ENCODE peak calls at places on chromosomes 5 and 9, in four cellular contexts. One of them, this sample, is unnamed.

GRCh38 chr9:115591584-115591984 is 473.6 kb upstream of the TNC start:
- DNase-seq in hepatocyte: peak; percentile 92
- DNase-seq in OCI-LY7: peak; percentile 45
- DNase-seq in tibial nerve: peak; percentile 72
- DNase-seq in this sample: peak; percentile 68

GRCh38 chr5:13957032-13957645 is 12.7 kb upstream of the DNAH5 start:
- DNase-seq in hepatocyte: peak; percentile 69
- DNase-seq in OCI-LY7: peak; percentile 41
- DNase-seq in tibial nerve: no peak
- DNase-seq in this sample: peak; percentile 29

GRCh38 chr5:10365800-10366199 is 12.3 kb downstream of the MARCHF6 start:
- DNase-seq in hepatocyte: no peak
- DNase-seq in OCI-LY7: no peak
- DNase-seq in tibial nerve: no peak
- DNase-seq in this sample: no peak

GRCh38 chr5:74934949-74935751 is 69.0 kb upstream of the FAM169A start:
- DNase-seq in hepatocyte: peak; percentile 32
- DNase-seq in OCI-LY7: no peak
- DNase-seq in tibial nerve: peak; percentile 9
- DNase-seq in this sample: peak; percentile 85

GRCh38 chr5:150515446-150515845 is 7.5 kb downstream of the NDST1 start:
- DNase-seq in hepatocyte: no peak
- DNase-seq in OCI-LY7: no peak
- DNase-seq in tibial nerve: peak; percentile 69
- DNase-seq in this sample: no peak

GRCh38 chr9:134286513-134287245 is 39.6 kb upstream of the RXRA start:
- DNase-seq in hepatocyte: no peak
- DNase-seq in OCI-LY7: no peak
- DNase-seq in tibial nerve: no peak
- DNase-seq in this sample: no peak

GRCh38 chr5:33713087-33713486 is 178.7 kb downstream of the ADAMTS12 start:
- DNase-seq in hepatocyte: no peak
- DNase-seq in OCI-LY7: no peak
- DNase-seq in tibial nerve: no peak
- DNase-seq in this sample: no peak

GRCh38 chr5:73336366-73336765 is 112.2 kb downstream of the FOXD1 start:
- DNase-seq in hepatocyte: no peak
- DNase-seq in OCI-LY7: no peak
- DNase-seq in tibial nerve: no peak
- DNase-seq in this sample: no peak

GRCh38 chr9:37776328-37776727 is 8.5 kb downstream of the EXOSC3 start:
- DNase-seq in hepatocyte: no peak
- DNase-seq in OCI-LY7: no peak
- DNase-seq in tibial nerve: no peak
- DNase-seq in this sample: no peak

GRCh38 chr5:60494635-60495034 is 205.3 kb downstream of the DEPDC1B start:
- DNase-seq in hepatocyte: no peak
- DNase-seq in OCI-LY7: peak; percentile 23
- DNase-seq in tibial nerve: no peak
- DNase-seq in this sample: no peak

GRCh38 chr9:119318371-119318770 is 50.9 kb downstream of the BRINP1 start:
- DNase-seq in hepatocyte: no peak
- DNase-seq in OCI-LY7: no peak
- DNase-seq in tibial nerve: no peak
- DNase-seq in this sample: no peak

GRCh38 chr9:125361837-125362531 is 100.4 kb downstream of the GAPVD1 start:
- DNase-seq in hepatocyte: peak; percentile 25
- DNase-seq in OCI-LY7: peak; percentile 43
- DNase-seq in tibial nerve: no peak
- DNase-seq in this sample: peak; percentile 61

GRCh38 chr9:12809720-12810119 is 34.9 kb downstream of the LURAP1L start:
- DNase-seq in hepatocyte: no peak
- DNase-seq in OCI-LY7: no peak
- DNase-seq in tibial nerve: no peak
- DNase-seq in this sample: no peak

GRCh38 chr9:105457560-105458294 is 9.9 kb downstream of the FSD1L start:
- DNase-seq in hepatocyte: no peak
- DNase-seq in OCI-LY7: no peak
- DNase-seq in tibial nerve: no peak
- DNase-seq in this sample: no peak

GRCh38 chr9:134204991-134205578 is 40.7 kb upstream of the RNU6ATAC start:
- DNase-seq in hepatocyte: no peak
- DNase-seq in OCI-LY7: no peak
- DNase-seq in tibial nerve: no peak
- DNase-seq in this sample: no peak

GRCh38 chr5:174044855-174045254 is 651 bp upstream of the NSG2 start:
- DNase-seq in hepatocyte: no peak
- DNase-seq in OCI-LY7: no peak
- DNase-seq in tibial nerve: no peak
- DNase-seq in this sample: no peak

GRCh38 chr5:137876101-137876500 is 8.4 kb downstream of the MYOT start:
- DNase-seq in hepatocyte: no peak
- DNase-seq in OCI-LY7: no peak
- DNase-seq in tibial nerve: no peak
- DNase-seq in this sample: no peak

GRCh38 chr5:619444-619843 is 7.3 kb downstream of the CEP72 start:
- DNase-seq in hepatocyte: no peak
- DNase-seq in OCI-LY7: no peak
- DNase-seq in tibial nerve: no peak
- DNase-seq in this sample: no peak

GRCh38 chr9:32350682-32351081 is 33.8 kb upstream of the ACO1 start:
- DNase-seq in hepatocyte: peak; percentile 16
- DNase-seq in OCI-LY7: peak; percentile 18
- DNase-seq in tibial nerve: no peak
- DNase-seq in this sample: peak; percentile 34
- H3K4me3 ChIP-seq in hepatocyte: no peak overlapping the region
- H3K4me3 ChIP-seq in OCI-LY7: no peak overlapping the region
- H3K4me3 ChIP-seq in tibial nerve: no peak overlapping the region
- H3K4me3 ChIP-seq in this sample: no peak overlapping the region

GRCh38 chr5:142981886-142982820 is 212.0 kb downstream of the ARHGAP26 start:
- DNase-seq in hepatocyte: peak; percentile 63
- DNase-seq in OCI-LY7: no peak
- DNase-seq in tibial nerve: peak; percentile 70
- DNase-seq in this sample: no peak
- H3K4me3 ChIP-seq in hepatocyte: no peak overlapping the region
- H3K4me3 ChIP-seq in OCI-LY7: no peak overlapping the region
- H3K4me3 ChIP-seq in tibial nerve: no peak overlapping the region
- H3K4me3 ChIP-seq in this sample: no peak overlapping the region

DNA sequence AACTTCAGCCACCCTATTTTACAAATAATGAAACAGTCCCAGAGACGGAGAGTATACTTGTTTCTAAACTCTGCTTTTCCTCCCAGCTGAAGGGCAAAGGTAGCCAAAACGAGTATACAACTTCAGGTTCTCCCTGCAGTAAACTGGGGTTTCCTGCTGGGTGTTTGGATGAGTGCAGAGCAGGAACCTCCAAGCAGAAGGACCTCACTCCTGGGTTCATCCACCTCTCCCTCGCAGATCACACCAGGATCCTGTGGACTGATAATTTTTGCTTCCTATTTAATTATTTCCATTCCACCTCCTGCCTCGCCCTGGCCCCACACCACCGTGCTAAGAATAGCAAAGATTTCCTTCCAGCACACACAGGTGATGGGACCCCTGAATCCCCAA is 2.0 kb upstream of the FOXB2 start:
- DNase-seq in hepatocyte: no peak
- DNase-seq in OCI-LY7: no peak
- DNase-seq in tibial nerve: no peak
- DNase-seq in this sample: no peak
- H3K4me3 ChIP-seq in hepatocyte: no peak overlapping the region
- H3K4me3 ChIP-seq in OCI-LY7: no peak overlapping the region
- H3K4me3 ChIP-seq in tibial nerve: no peak overlapping the region
- H3K4me3 ChIP-seq in this sample: no peak overlapping the region

DNA sequence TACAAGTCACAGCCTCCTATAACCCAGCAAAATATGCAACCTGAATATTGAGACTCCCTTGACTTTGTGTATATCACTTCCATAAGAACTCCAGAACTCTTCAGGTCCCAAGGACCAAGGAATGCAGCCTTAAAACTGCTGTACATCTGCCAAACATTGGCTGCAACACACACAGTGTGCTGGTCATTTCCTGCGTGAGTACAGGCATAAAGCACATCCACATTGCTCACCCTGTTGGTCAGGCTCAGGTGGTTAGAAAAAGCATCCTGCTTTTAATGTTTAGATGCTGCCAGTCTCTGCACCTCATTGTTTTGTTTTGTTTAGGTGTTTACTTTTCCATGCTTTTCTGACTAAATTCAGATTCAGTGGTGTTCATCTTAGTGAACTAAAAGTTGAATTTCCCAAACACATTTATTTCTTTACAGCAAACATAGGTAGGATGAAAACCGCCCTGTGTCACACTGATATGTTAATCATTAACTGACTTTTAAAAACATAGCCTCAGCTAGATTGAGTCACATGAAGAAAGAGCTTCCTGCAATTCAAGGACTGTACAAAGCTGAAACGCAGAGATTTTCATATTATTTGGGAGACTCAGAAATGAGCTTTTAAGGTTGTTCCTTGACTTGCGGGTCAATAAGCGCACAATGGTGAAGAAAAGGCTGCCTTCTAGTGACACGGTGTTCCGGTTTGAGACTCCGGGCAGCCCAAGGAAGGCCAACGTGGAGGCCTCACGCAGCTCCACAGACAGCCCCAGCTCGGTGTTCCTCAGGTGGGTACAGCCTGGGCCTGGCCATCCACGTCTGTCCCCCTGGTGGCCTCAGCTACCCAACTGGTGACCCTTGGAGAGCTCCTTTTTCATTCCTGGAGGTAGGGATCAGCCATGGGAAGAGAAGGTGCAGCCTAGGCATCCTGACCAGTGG is 52.2 kb upstream of the GRAMD2B start:
- DNase-seq in hepatocyte: peak; percentile 47
- DNase-seq in OCI-LY7: no peak
- DNase-seq in tibial nerve: no peak
- DNase-seq in this sample: no peak
- H3K4me3 ChIP-seq in hepatocyte: peak overlapping the region; percentile 9
- H3K4me3 ChIP-seq in OCI-LY7: no peak overlapping the region
- H3K4me3 ChIP-seq in tibial nerve: no peak overlapping the region
- H3K4me3 ChIP-seq in this sample: no peak overlapping the region

DNA sequence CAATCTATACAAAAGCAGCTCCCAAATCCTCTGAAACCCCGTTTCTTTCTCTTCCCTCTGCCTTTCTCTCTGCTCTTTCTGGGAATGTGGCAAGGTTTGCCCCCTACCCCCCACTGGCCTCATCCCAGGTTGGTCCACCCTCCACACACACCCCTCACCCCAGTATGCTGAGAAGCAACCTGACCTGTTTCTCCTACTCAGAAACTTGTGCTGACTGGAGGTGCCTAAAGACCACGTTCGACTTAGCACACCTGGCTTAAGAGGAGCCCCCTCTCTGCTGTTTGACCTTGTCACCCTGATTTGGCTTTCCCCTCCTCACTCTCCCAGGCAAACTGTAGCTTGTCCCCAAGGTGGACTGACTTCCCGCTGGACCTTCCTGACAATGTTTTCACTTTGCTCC is 1.1 kb upstream of the SEPTIN8 start:
- DNase-seq in hepatocyte: no peak
- DNase-seq in OCI-LY7: no peak
- DNase-seq in tibial nerve: no peak
- DNase-seq in this sample: no peak
- H3K4me3 ChIP-seq in hepatocyte: no peak overlapping the region
- H3K4me3 ChIP-seq in OCI-LY7: no peak overlapping the region
- H3K4me3 ChIP-seq in tibial nerve: peak overlapping the region; percentile 84
- H3K4me3 ChIP-seq in this sample: no peak overlapping the region

DNA sequence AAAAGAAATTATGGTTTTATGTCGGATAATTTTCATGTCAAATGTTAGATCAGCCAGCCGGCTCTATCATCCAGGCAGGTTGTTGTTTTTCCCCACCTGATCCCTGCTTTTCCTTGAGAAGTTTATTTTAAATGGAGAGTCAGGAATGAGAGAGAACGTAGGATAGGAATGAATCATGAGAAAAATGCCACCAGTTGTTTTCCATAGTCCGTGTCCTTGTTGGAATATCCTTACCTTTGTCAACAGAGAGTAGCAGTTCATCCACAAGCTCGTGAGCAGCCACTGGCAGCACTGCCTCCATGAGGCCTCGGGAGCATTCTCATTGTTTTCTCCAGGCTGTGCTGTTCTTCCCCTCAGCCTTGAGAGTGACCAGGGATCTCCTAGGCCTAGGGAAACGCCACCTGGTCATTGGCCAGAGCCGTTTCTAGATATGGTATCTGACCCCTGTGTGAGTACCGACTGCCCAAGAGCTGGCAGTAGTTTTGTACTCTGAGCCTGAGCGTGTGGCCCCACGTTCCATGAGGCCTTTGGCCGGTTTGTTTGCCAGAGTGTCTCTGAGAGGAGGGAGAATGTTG is 293.3 kb downstream of the FANCC start:
- DNase-seq in hepatocyte: no peak
- DNase-seq in OCI-LY7: no peak
- DNase-seq in tibial nerve: no peak
- DNase-seq in this sample: no peak
- H3K4me3 ChIP-seq in hepatocyte: no peak overlapping the region
- H3K4me3 ChIP-seq in OCI-LY7: no peak overlapping the region
- H3K4me3 ChIP-seq in tibial nerve: no peak overlapping the region
- H3K4me3 ChIP-seq in this sample: no peak overlapping the region

GRCh38 chr9:23587903-23588302 is 238.1 kb downstream of the ELAVL2 start:
- DNase-seq in hepatocyte: no peak
- DNase-seq in OCI-LY7: no peak
- DNase-seq in tibial nerve: no peak
- DNase-seq in this sample: no peak

GRCh38 chr9:23582836-23583235 is 243.2 kb downstream of the ELAVL2 start:
- DNase-seq in hepatocyte: no peak
- DNase-seq in OCI-LY7: no peak
- DNase-seq in tibial nerve: no peak
- DNase-seq in this sample: no peak

GRCh38 chr9:23587433-23587832 is 238.6 kb downstream of the ELAVL2 start:
- DNase-seq in hepatocyte: no peak
- DNase-seq in OCI-LY7: no peak
- DNase-seq in tibial nerve: no peak
- DNase-seq in this sample: no peak

GRCh38 chr9:23590601-23591000 is 235.4 kb downstream of the ELAVL2 start:
- DNase-seq in hepatocyte: no peak
- DNase-seq in OCI-LY7: no peak
- DNase-seq in tibial nerve: no peak
- DNase-seq in this sample: peak; percentile 19

DNA sequence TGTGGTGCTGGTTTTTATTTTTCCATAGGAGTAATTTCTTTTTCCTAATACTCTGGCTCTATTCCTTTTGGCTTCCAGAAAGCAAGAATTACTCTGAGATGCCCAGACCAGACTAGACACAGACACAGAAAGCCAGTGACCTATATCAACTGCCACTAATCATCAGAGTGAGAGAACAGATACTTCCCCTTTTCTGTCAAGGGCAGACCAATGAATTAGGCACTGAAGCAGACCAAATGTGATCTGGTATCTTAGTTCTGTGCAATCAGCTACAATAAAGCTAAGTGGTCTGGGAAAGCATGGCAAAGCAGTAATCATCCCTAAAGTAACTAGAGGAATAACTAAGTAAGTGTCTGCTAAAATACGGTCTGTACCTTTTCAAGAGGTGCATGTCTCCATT is 239.1 kb downstream of the ELAVL2 start:
- DNase-seq in hepatocyte: no peak
- DNase-seq in OCI-LY7: no peak
- DNase-seq in tibial nerve: no peak
- DNase-seq in this sample: no peak
- H3K4me3 ChIP-seq in hepatocyte: no peak overlapping the region
- H3K4me3 ChIP-seq in OCI-LY7: no peak overlapping the region
- H3K4me3 ChIP-seq in tibial nerve: no peak overlapping the region
- H3K4me3 ChIP-seq in this sample: no peak overlapping the region

GRCh38 chr5:16508730-16509531 is 43.3 kb upstream of the ZNF622 start:
- DNase-seq in hepatocyte: peak; percentile 68
- DNase-seq in OCI-LY7: no peak
- DNase-seq in tibial nerve: peak; percentile 15
- DNase-seq in this sample: no peak
- H3K4me3 ChIP-seq in hepatocyte: peak overlapping the region; percentile 9
- H3K4me3 ChIP-seq in OCI-LY7: no peak overlapping the region
- H3K4me3 ChIP-seq in tibial nerve: no peak overlapping the region
- H3K4me3 ChIP-seq in this sample: no peak overlapping the region

This sample was measured in Jurkat, Clone E6-1.